ENCODE peak calls at places on chromosomes 2 and 18, in six cellular contexts. One of them, this sample, is unnamed.

GRCh38 chr18:29779096-29779495 is 1263.4 kb downstream of the DSC3 start:
- DNase-seq in upper lobe of right lung: no peak
- DNase-seq in Peyer's patch: no peak
- DNase-seq in prostate gland: no peak
- DNase-seq in tibial artery: no peak
- DNase-seq in A549: no peak
- DNase-seq in this sample: no peak

GRCh38 chr2:229712125-229712524 is 2.2 kb downstream of the DNER start:
- DNase-seq in A549: no peak
- DNase-seq in tibial artery: no peak
- DNase-seq in Peyer's patch: no peak
- DNase-seq in upper lobe of right lung: no peak
- DNase-seq in prostate gland: no peak
- DNase-seq in this sample: no peak

GRCh38 chr2:27765621-27766286 is 5.8 kb upstream of the MRPL33 start:
- DNase-seq in tibial artery: peak; percentile 74
- DNase-seq in A549: no peak
- DNase-seq in upper lobe of right lung: peak; percentile 91
- DNase-seq in Peyer's patch: no peak
- DNase-seq in prostate gland: peak; percentile 18
- DNase-seq in this sample: no peak

GRCh38 chr2:233032551-233033320 is at the start of gene NEU2:
- DNase-seq in tibial artery: no peak
- DNase-seq in upper lobe of right lung: no peak
- DNase-seq in Peyer's patch: no peak
- DNase-seq in prostate gland: no peak
- DNase-seq in A549: no peak
- DNase-seq in this sample: peak; percentile 58

GRCh38 chr2:7032371-7032770 is 115.2 kb downstream of the RNF144A start:
- DNase-seq in upper lobe of right lung: no peak
- DNase-seq in Peyer's patch: no peak
- DNase-seq in tibial artery: no peak
- DNase-seq in prostate gland: no peak
- DNase-seq in A549: no peak
- DNase-seq in this sample: no peak

GRCh38 chr2:189369566-189369965 is 71.7 kb upstream of the WDR75 start:
- DNase-seq in tibial artery: no peak
- DNase-seq in upper lobe of right lung: no peak
- DNase-seq in prostate gland: no peak
- DNase-seq in Peyer's patch: no peak
- DNase-seq in A549: peak; percentile 6
- DNase-seq in this sample: no peak

GRCh38 chr2:18209934-18210639 is 331.6 kb downstream of the KCNS3 start:
- DNase-seq in upper lobe of right lung: no peak
- DNase-seq in A549: peak; percentile 18
- DNase-seq in prostate gland: no peak
- DNase-seq in tibial artery: no peak
- DNase-seq in Peyer's patch: no peak
- DNase-seq in this sample: no peak

GRCh38 chr2:208266641-208267335 is 733 bp downstream of the PIKFYVE start:
- DNase-seq in upper lobe of right lung: no peak
- DNase-seq in prostate gland: no peak
- DNase-seq in tibial artery: no peak
- DNase-seq in Peyer's patch: no peak
- DNase-seq in A549: no peak
- DNase-seq in this sample: no peak

GRCh38 chr18:13218376-13219011 is at the start of gene LDLRAD4:
- DNase-seq in upper lobe of right lung: no peak
- DNase-seq in A549: no peak
- DNase-seq in Peyer's patch: no peak
- DNase-seq in prostate gland: peak; percentile 42
- DNase-seq in tibial artery: peak; percentile 83
- DNase-seq in this sample: peak; percentile 86
- H3K4me3 ChIP-seq in upper lobe of right lung: peak within 1 kb of the TSS; percentile 60
- H3K4me3 ChIP-seq in A549: peak within 1 kb of the TSS; percentile 71
- H3K4me3 ChIP-seq in Peyer's patch: peak within 1 kb of the TSS; percentile 95
- H3K4me3 ChIP-seq in prostate gland: peak within 1 kb of the TSS; percentile 75
- H3K4me3 ChIP-seq in tibial artery: peak within 1 kb of the TSS; percentile 95
- H3K4me3 ChIP-seq in this sample: peak within 1 kb of the TSS; percentile 90

GRCh38 chr2:50535971-50536759 is 495.8 kb downstream of the NRXN1 start:
- DNase-seq in tibial artery: no peak
- DNase-seq in Peyer's patch: no peak
- DNase-seq in prostate gland: no peak
- DNase-seq in upper lobe of right lung: no peak
- DNase-seq in A549: no peak
- DNase-seq in this sample: no peak
- TF ChIP-seq CTCF in tibial artery: no peak
- TF ChIP-seq CTCF in Peyer's patch: peak; percentile 21
- TF ChIP-seq CTCF in prostate gland: peak; percentile 49
- TF ChIP-seq CTCF in upper lobe of right lung: no peak
- TF ChIP-seq CTCF in A549: peak; percentile 51
- TF ChIP-seq CTCF in this sample: no peak

GRCh38 chr2:141306368-141306767 is 824.4 kb downstream of the LRP1B start:
- DNase-seq in A549: no peak
- DNase-seq in prostate gland: no peak
- DNase-seq in Peyer's patch: no peak
- DNase-seq in tibial artery: no peak
- DNase-seq in upper lobe of right lung: no peak
- DNase-seq in this sample: no peak

GRCh38 chr2:141313972-141314371 is 816.8 kb downstream of the LRP1B start:
- DNase-seq in prostate gland: no peak
- DNase-seq in upper lobe of right lung: no peak
- DNase-seq in tibial artery: no peak
- DNase-seq in A549: no peak
- DNase-seq in Peyer's patch: no peak
- DNase-seq in this sample: no peak

GRCh38 chr2:141316606-141317005 is 814.2 kb downstream of the LRP1B start:
- DNase-seq in upper lobe of right lung: no peak
- DNase-seq in prostate gland: no peak
- DNase-seq in A549: no peak
- DNase-seq in tibial artery: no peak
- DNase-seq in Peyer's patch: no peak
- DNase-seq in this sample: no peak

GRCh38 chr2:141316103-141316502 is 814.7 kb downstream of the LRP1B start:
- DNase-seq in prostate gland: no peak
- DNase-seq in Peyer's patch: no peak
- DNase-seq in upper lobe of right lung: no peak
- DNase-seq in A549: no peak
- DNase-seq in tibial artery: no peak
- DNase-seq in this sample: no peak

GRCh38 chr2:141311430-141311829 is 819.4 kb downstream of the LRP1B start:
- DNase-seq in upper lobe of right lung: no peak
- DNase-seq in Peyer's patch: no peak
- DNase-seq in prostate gland: no peak
- DNase-seq in tibial artery: no peak
- DNase-seq in A549: no peak
- DNase-seq in this sample: no peak
- H3K27ac ChIP-seq in upper lobe of right lung: no peak overlapping the region
- H3K27ac ChIP-seq in Peyer's patch: no peak overlapping the region
- H3K27ac ChIP-seq in prostate gland: no peak overlapping the region
- H3K27ac ChIP-seq in tibial artery: no peak overlapping the region
- H3K27ac ChIP-seq in A549: no peak overlapping the region
- H3K27ac ChIP-seq in this sample: no peak overlapping the region

DNA sequence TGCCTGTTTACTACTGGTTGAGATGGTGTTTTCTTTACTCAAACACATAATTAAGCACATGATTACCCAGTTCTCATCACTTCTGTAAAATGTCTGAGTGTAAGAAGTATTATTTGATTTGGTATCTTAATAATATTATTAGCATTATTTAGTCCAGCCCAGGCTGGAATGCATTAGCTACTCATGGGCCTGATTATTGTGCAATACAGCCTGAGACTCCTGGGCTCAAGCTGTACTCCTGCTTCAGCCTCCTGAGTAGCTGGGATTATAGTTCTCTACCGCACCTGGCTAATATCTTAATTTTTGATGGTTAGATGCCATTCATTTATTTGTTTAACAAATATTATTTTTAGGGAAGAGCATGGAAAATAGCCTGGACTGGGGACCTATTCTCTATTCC is 197.6 kb upstream of the MC4R start:
- DNase-seq in Peyer's patch: no peak
- DNase-seq in A549: no peak
- DNase-seq in upper lobe of right lung: no peak
- DNase-seq in tibial artery: no peak
- DNase-seq in prostate gland: no peak
- DNase-seq in this sample: no peak
- H3K4me3 ChIP-seq in Peyer's patch: no peak overlapping the region
- H3K4me3 ChIP-seq in A549: no peak overlapping the region
- H3K4me3 ChIP-seq in upper lobe of right lung: no peak overlapping the region
- H3K4me3 ChIP-seq in tibial artery: no peak overlapping the region
- H3K4me3 ChIP-seq in prostate gland: no peak overlapping the region
- H3K4me3 ChIP-seq in this sample: no peak overlapping the region

GRCh38 chr2:230812041-230812440 is 52.7 kb upstream of the ITM2C start:
- DNase-seq in prostate gland: no peak
- DNase-seq in A549: no peak
- DNase-seq in Peyer's patch: no peak
- DNase-seq in upper lobe of right lung: no peak
- DNase-seq in tibial artery: no peak
- DNase-seq in this sample: no peak

GRCh38 chr2:230819433-230819832 is 45.3 kb upstream of the ITM2C start:
- DNase-seq in tibial artery: no peak
- DNase-seq in prostate gland: no peak
- DNase-seq in A549: no peak
- DNase-seq in Peyer's patch: no peak
- DNase-seq in upper lobe of right lung: no peak
- DNase-seq in this sample: no peak

GRCh38 chr2:230811508-230811907 is 53.2 kb upstream of the ITM2C start:
- DNase-seq in prostate gland: no peak
- DNase-seq in A549: no peak
- DNase-seq in Peyer's patch: no peak
- DNase-seq in upper lobe of right lung: no peak
- DNase-seq in tibial artery: no peak
- DNase-seq in this sample: no peak

GRCh38 chr2:230816735-230817134 is 48.0 kb upstream of the ITM2C start:
- DNase-seq in prostate gland: peak; percentile 33
- DNase-seq in Peyer's patch: no peak
- DNase-seq in upper lobe of right lung: no peak
- DNase-seq in A549: no peak
- DNase-seq in tibial artery: peak; percentile 65
- DNase-seq in this sample: no peak

DNA sequence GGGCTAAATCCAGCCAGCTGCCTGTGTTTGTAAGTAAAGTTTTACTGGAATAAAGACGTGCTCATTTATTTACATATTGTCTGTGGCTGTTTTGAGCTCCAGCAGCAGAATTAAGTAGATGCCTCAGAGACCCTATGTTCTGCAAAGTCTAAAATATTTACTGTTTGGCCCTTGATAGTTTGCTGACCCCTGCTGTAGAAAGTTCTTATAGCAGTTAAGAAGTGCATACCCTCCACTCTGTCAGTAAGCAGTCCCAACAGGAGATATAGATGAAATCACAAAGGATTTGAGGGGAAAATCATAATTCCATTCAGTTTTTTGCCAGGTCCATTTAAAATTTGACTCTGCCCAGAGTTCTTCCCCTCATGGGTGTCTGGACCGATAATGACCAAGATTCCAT is 50.1 kb upstream of the ITM2C start:
- DNase-seq in tibial artery: no peak
- DNase-seq in prostate gland: no peak
- DNase-seq in Peyer's patch: no peak
- DNase-seq in A549: peak; percentile 45
- DNase-seq in upper lobe of right lung: no peak
- DNase-seq in this sample: no peak
- TF ChIP-seq CTCF in tibial artery: peak; percentile 8
- TF ChIP-seq CTCF in prostate gland: peak; percentile 28
- TF ChIP-seq CTCF in Peyer's patch: peak; percentile 24
- TF ChIP-seq CTCF in A549: peak; percentile 46
- TF ChIP-seq CTCF in upper lobe of right lung: no peak
- TF ChIP-seq CTCF in this sample: no peak

GRCh38 chr18:9951022-9951859 is 37.4 kb downstream of the VAPA start:
- DNase-seq in prostate gland: no peak
- DNase-seq in upper lobe of right lung: no peak
- DNase-seq in tibial artery: no peak
- DNase-seq in Peyer's patch: no peak
- DNase-seq in A549: peak; percentile 25
- DNase-seq in this sample: no peak
- H3K27ac ChIP-seq in prostate gland: no peak overlapping the region
- H3K27ac ChIP-seq in upper lobe of right lung: peak overlapping the region; percentile 1
- H3K27ac ChIP-seq in tibial artery: no peak overlapping the region
- H3K27ac ChIP-seq in Peyer's patch: no peak overlapping the region
- H3K27ac ChIP-seq in A549: peak overlapping the region; percentile 60
- H3K27ac ChIP-seq in this sample: no peak overlapping the region

GRCh38 chr2:241803387-241804325 is 5.3 kb upstream of the NEU4 start:
- DNase-seq in upper lobe of right lung: peak; percentile 67
- DNase-seq in Peyer's patch: no peak
- DNase-seq in tibial artery: peak; percentile 65
- DNase-seq in A549: no peak
- DNase-seq in prostate gland: no peak
- DNase-seq in this sample: peak; percentile 76

GRCh38 chr2:241802806-241803318 is 6.1 kb upstream of the NEU4 start:
- DNase-seq in tibial artery: no peak
- DNase-seq in prostate gland: no peak
- DNase-seq in upper lobe of right lung: peak; percentile 57
- DNase-seq in A549: no peak
- DNase-seq in Peyer's patch: no peak
- DNase-seq in this sample: no peak

GRCh38 chr2:241802421-241802749 is 6.6 kb upstream of the NEU4 start:
- DNase-seq in A549: no peak
- DNase-seq in tibial artery: no peak
- DNase-seq in upper lobe of right lung: no peak
- DNase-seq in prostate gland: no peak
- DNase-seq in Peyer's patch: no peak
- DNase-seq in this sample: peak; percentile 69

GRCh38 chr2:241801611-241802420 is 7.2 kb upstream of the NEU4 start:
- DNase-seq in Peyer's patch: no peak
- DNase-seq in prostate gland: no peak
- DNase-seq in A549: no peak
- DNase-seq in tibial artery: peak; percentile 53
- DNase-seq in upper lobe of right lung: no peak
- DNase-seq in this sample: no peak

GRCh38 chr2:241804326-241805276 is 4.4 kb upstream of the NEU4 start:
- DNase-seq in prostate gland: no peak
- DNase-seq in tibial artery: peak; percentile 60
- DNase-seq in Peyer's patch: no peak
- DNase-seq in A549: no peak
- DNase-seq in upper lobe of right lung: peak; percentile 61
- DNase-seq in this sample: peak; percentile 68
- H3K4me3 ChIP-seq in prostate gland: peak overlapping the region; percentile 40
- H3K4me3 ChIP-seq in tibial artery: peak overlapping the region; percentile 53
- H3K4me3 ChIP-seq in Peyer's patch: peak overlapping the region; percentile 52
- H3K4me3 ChIP-seq in A549: no peak overlapping the region
- H3K4me3 ChIP-seq in upper lobe of right lung: peak overlapping the region; percentile 41
- H3K4me3 ChIP-seq in this sample: peak overlapping the region; percentile 77

This sample was measured in coronary artery.